ENCODE peak calls at places on chromosomes 13 and 19, in four cellular contexts. Q is stimulated activated CD8-positive, alpha-beta memory T cell treated with anti-CD3 and anti-CD28 coated beads, Interleukin-12 subunit alpha, Interleukin-12 subunit beta, amount 100 ng/mL, for 4 hours; X is substantia nigra; M is hepatocyte. O is an unnamed sample.

GRCh38 chr13:71864981-71865857 is 1.8 kb downstream of the DACH1 start:
- DNase-seq in X (no peak), Q (no peak), M (peak; percentile 34), O (peak; percentile 59)

GRCh38 chr19:3670796-3671679 is 29.2 kb downstream of the PIP5K1C start:
- DNase-seq in X (no peak), Q (peak; percentile 35), M (peak; percentile 42), O (no peak)

GRCh38 chr13:85241045-85241444 is 558.2 kb downstream of the SLITRK6 start:
- DNase-seq in Q (no peak), M (no peak), X (no peak), O (no peak)

GRCh38 chr19:48992571-48993174 is 436 bp downstream of the GYS1 start:
- DNase-seq in M (no peak), Q (no peak), X (no peak), O (peak; percentile 36)

GRCh38 chr13:24307211-24308067 is 1.9 kb upstream of the C1QTNF9 start:
- DNase-seq in Q (no peak), X (no peak), M (no peak), O (no peak)

GRCh38 chr13:45219938-45220375 is 19.1 kb upstream of the KCTD4 start:
- DNase-seq in X (no peak), Q (no peak), M (no peak), O (peak; percentile 54)

GRCh38 chr13:74299688-74300087 is 165.5 kb upstream of the KLF12 start:
- DNase-seq in X (no peak), M (no peak), Q (no peak), O (no peak)

GRCh38 chr19:46404039-46404883 is 9.1 kb downstream of the CCDC8 start:
- DNase-seq in X (peak; percentile 38), M (peak; percentile 81), Q (no peak), O (peak; percentile 66)

GRCh38 chr13:112056284-112056727 is 10.6 kb upstream of the SOX1 start:
- DNase-seq in X (no peak), Q (no peak), M (no peak), O (no peak)

GRCh38 chr13:100100115-100100879 is 11.4 kb downstream of the PCCA start:
- DNase-seq in X (no peak), M (peak; percentile 45), Q (no peak), O (peak; percentile 14)

GRCh38 chr19:54316746-54317107 is 3.8 kb upstream of the LILRA5 start:
- DNase-seq in X (no peak), M (no peak), Q (no peak), O (no peak)

GRCh38 chr13:27170521-27171243 is 929 bp downstream of the USP12 start:
- DNase-seq in Q (peak; percentile 22), X (peak; percentile 14), M (peak; percentile 64), O (peak; percentile 69)

GRCh38 chr19:2337329-2337707 is 8.8 kb downstream of the SPPL2B start:
- DNase-seq in M (peak; percentile 80), X (peak; percentile 43), Q (no peak), O (peak; percentile 55)

GRCh38 chr19:6721773-6722172 is 1.3 kb upstream of the C3 start:
- DNase-seq in Q (no peak), X (no peak), M (no peak), O (no peak)

GRCh38 chr19:16034958-16035560 is 41.2 kb upstream of the TPM4 start:
- DNase-seq in M (no peak), X (no peak), Q (no peak), O (no peak)

GRCh38 chr13:28831117-28831516 is 11.0 kb downstream of the MTUS2 start:
- DNase-seq in X (no peak), M (no peak), Q (no peak), O (no peak)

GRCh38 chr13:92221916-92222315 is 823.5 kb downstream of the GPC5 start:
- DNase-seq in Q (no peak), M (peak; percentile 7), X (no peak), O (no peak)

GRCh38 chr19:44657211-44657921 is 13.7 kb downstream of the PVR start:
- DNase-seq in X (peak; percentile 18), M (peak; percentile 78), Q (peak; percentile 43), O (peak; percentile 62)

GRCh38 chr19:39843919-39844793 is 2.0 kb downstream of the FBL start:
- DNase-seq in M (peak; percentile 65), Q (no peak), X (no peak), O (peak; percentile 49)

GRCh38 chr19:8304841-8305621 is 3.1 kb downstream of the CD320 start:
- DNase-seq in X (no peak), Q (no peak), M (peak; percentile 18), O (peak; percentile 59)

GRCh38 chr19:14472202-14472961 is 2.8 kb downstream of the PTGER1 start:
- DNase-seq in Q (peak; percentile 77), X (peak; percentile 72), M (peak; percentile 85), O (peak; percentile 91)

GRCh38 chr13:52862358-52863206 is 14.1 kb upstream of the PCDH8 start:
- DNase-seq in Q (no peak), X (no peak), M (no peak), O (peak; percentile 77)

GRCh38 chr13:45238945-45239795 is 38.3 kb upstream of the KCTD4 start:
- DNase-seq in X (no peak), Q (no peak), M (no peak), O (no peak)

GRCh38 chr13:98524793-98525192 is 52.1 kb downstream of the STK24 start:
- DNase-seq in Q (no peak), X (no peak), M (no peak), O (no peak)

GRCh38 chr13:79775830-79776229 is 294.9 kb downstream of the NDFIP2 start:
- DNase-seq in X (peak; percentile 30), Q (no peak), M (peak; percentile 64), O (peak; percentile 40)

GRCh38 chr13:27355894-27356293 is 68.5 kb upstream of the GTF3A start:
- DNase-seq in Q (no peak), M (no peak), X (no peak), O (no peak)

GRCh38 chr13:27704681-27705080 is 83.0 kb downstream of the POLR1D start:
- DNase-seq in X (no peak), M (no peak), Q (no peak), O (no peak)